ENCODE peak calls at places on chromosome 1, in five cellular contexts. One of them, this sample, is unnamed.

GRCh38 chr1:31795801-31796621 is 19.8 kb downstream of the SPOCD1 start:
- DNase-seq in fibroblast of lung: peak
- DNase-seq in HuH-7: no peak
- DNase-seq in fibroblast of the aortic adventitia: peak
- DNase-seq in fibroblast of mammary gland: peak
- DNase-seq in this sample: peak

GRCh38 chr1:3050603-3051002 is 18.4 kb upstream of the PRDM16 start:
- DNase-seq in fibroblast of lung: no peak
- DNase-seq in HuH-7: no peak
- DNase-seq in fibroblast of the aortic adventitia: no peak
- DNase-seq in fibroblast of mammary gland: no peak
- DNase-seq in this sample: peak

GRCh38 chr1:23273450-23274133 is 56.3 kb upstream of the HTR1D start:
- DNase-seq in fibroblast of mammary gland: peak
- DNase-seq in fibroblast of the aortic adventitia: peak
- DNase-seq in HuH-7: no peak
- DNase-seq in fibroblast of lung: peak
- DNase-seq in this sample: no peak

GRCh38 chr1:167775178-167775577 is 53.4 kb downstream of the MPZL1 start:
- DNase-seq in fibroblast of mammary gland: peak
- DNase-seq in HuH-7: no peak
- DNase-seq in fibroblast of lung: peak
- DNase-seq in fibroblast of the aortic adventitia: peak
- DNase-seq in this sample: no peak

GRCh38 chr1:203992440-203992839 is 80.5 kb upstream of the SOX13 start:
- DNase-seq in HuH-7: no peak
- DNase-seq in fibroblast of lung: peak
- DNase-seq in fibroblast of mammary gland: no peak
- DNase-seq in fibroblast of the aortic adventitia: peak
- DNase-seq in this sample: no peak

GRCh38 chr1:35563166-35563565 is 5.6 kb downstream of the NCDN start:
- DNase-seq in fibroblast of lung: no peak
- DNase-seq in fibroblast of mammary gland: no peak
- DNase-seq in HuH-7: no peak
- DNase-seq in fibroblast of the aortic adventitia: no peak
- DNase-seq in this sample: no peak

GRCh38 chr1:108913105-108913948 is 36.5 kb downstream of the GPSM2 start:
- DNase-seq in fibroblast of the aortic adventitia: peak
- DNase-seq in fibroblast of mammary gland: peak
- DNase-seq in HuH-7: no peak
- DNase-seq in fibroblast of lung: peak
- DNase-seq in this sample: no peak

GRCh38 chr1:8560611-8561544 is 243.0 kb downstream of the SLC45A1 start:
- DNase-seq in fibroblast of the aortic adventitia: peak
- DNase-seq in fibroblast of lung: peak
- DNase-seq in fibroblast of mammary gland: peak
- DNase-seq in HuH-7: no peak
- DNase-seq in this sample: no peak

GRCh38 chr1:107683198-107683657 is 281.8 kb downstream of the VAV3 start:
- DNase-seq in HuH-7: peak
- DNase-seq in fibroblast of mammary gland: no peak
- DNase-seq in fibroblast of lung: no peak
- DNase-seq in fibroblast of the aortic adventitia: no peak
- DNase-seq in this sample: no peak

This sample was measured in CD8-positive, alpha-beta memory T cell.